ENCODE peak calls at places on chromosomes 16 and 17, in eight cellular contexts. J, K, W, P, B, C, H and N are unnamed samples.
A peak's percentile ranks its signal among the peaks of the same experiment; 100 is the strongest.

GRCh38 chr16:68732068-68732680 is 4.9 kb upstream of the CDH1 start:
- DNase-seq in J (peak; percentile 61), C (no peak), K (peak; percentile 48), W (no peak), P (no peak), B (peak; percentile 88), H (no peak), N (no peak)

GRCh38 chr17:42422958-42423712 is at the start of gene CAVIN1:
- DNase-seq in P (peak; percentile 85), H (peak; percentile 100), K (peak; percentile 94), C (no peak), B (peak; percentile 96), W (peak; percentile 82), J (peak; percentile 83), N (peak; percentile 83)

GRCh38 chr17:69592692-69593350 is 178.3 kb downstream of the MAP2K6 start:
- DNase-seq in B (no peak), C (no peak), K (no peak), W (no peak), P (no peak), J (no peak), H (no peak), N (no peak)

GRCh38 chr17:67993998-67994361 is 2.3 kb downstream of the C17orf58 start:
- DNase-seq in B (no peak), H (no peak), J (peak; percentile 71), P (no peak), K (no peak), C (no peak), W (no peak), N (no peak)

GRCh38 chr17:77298811-77299210 is 158.0 kb downstream of the SEC14L1 start:
- DNase-seq in B (no peak), J (no peak), C (no peak), P (no peak), W (no peak), H (no peak), K (no peak), N (no peak)

GRCh38 chr16:3347586-3347985 is 8.1 kb upstream of the OR2C1 start:
- DNase-seq in K (no peak), H (no peak), J (no peak), P (no peak), B (no peak), W (no peak), C (no peak), N (no peak)

GRCh38 chr17:41415833-41416335 is 8.5 kb downstream of the KRT37 start:
- DNase-seq in W (no peak), J (no peak), H (no peak), K (no peak), P (no peak), C (no peak), B (no peak), N (no peak)

GRCh38 chr17:65389956-65390355 is 171.5 kb downstream of the AXIN2 start:
- DNase-seq in K (no peak), H (no peak), C (no peak), J (no peak), P (peak; percentile 32), W (no peak), B (no peak), N (no peak)

GRCh38 chr17:6546069-6546718 is 10.2 kb downstream of the PITPNM3 start:
- DNase-seq in H (no peak), K (no peak), C (no peak), W (no peak), J (no peak), B (no peak), P (no peak), N (no peak)

GRCh38 chr17:7842950-7843535 is 9.0 kb downstream of the KDM6B start:
- DNase-seq in W (peak; percentile 58), P (no peak), K (peak; percentile 44), C (no peak), B (peak; percentile 89), H (peak; percentile 70), J (no peak), N (no peak)

GRCh38 chr17:50352072-50352692 is 6.3 kb downstream of the XYLT2 start:
- DNase-seq in P (no peak), K (no peak), J (no peak), H (peak; percentile 52), C (no peak), B (no peak), W (no peak), N (no peak)

GRCh38 chr17:55299890-55300289 is 35.1 kb downstream of the HLF start:
- DNase-seq in B (no peak), P (no peak), C (no peak), H (no peak), J (no peak), K (no peak), W (no peak), N (no peak)

GRCh38 chr16:59543641-59544040 is 809.5 kb upstream of the GOT2 start:
- DNase-seq in K (no peak), W (no peak), J (no peak), C (no peak), P (peak; percentile 16), H (no peak), B (no peak), N (no peak)

DNA sequence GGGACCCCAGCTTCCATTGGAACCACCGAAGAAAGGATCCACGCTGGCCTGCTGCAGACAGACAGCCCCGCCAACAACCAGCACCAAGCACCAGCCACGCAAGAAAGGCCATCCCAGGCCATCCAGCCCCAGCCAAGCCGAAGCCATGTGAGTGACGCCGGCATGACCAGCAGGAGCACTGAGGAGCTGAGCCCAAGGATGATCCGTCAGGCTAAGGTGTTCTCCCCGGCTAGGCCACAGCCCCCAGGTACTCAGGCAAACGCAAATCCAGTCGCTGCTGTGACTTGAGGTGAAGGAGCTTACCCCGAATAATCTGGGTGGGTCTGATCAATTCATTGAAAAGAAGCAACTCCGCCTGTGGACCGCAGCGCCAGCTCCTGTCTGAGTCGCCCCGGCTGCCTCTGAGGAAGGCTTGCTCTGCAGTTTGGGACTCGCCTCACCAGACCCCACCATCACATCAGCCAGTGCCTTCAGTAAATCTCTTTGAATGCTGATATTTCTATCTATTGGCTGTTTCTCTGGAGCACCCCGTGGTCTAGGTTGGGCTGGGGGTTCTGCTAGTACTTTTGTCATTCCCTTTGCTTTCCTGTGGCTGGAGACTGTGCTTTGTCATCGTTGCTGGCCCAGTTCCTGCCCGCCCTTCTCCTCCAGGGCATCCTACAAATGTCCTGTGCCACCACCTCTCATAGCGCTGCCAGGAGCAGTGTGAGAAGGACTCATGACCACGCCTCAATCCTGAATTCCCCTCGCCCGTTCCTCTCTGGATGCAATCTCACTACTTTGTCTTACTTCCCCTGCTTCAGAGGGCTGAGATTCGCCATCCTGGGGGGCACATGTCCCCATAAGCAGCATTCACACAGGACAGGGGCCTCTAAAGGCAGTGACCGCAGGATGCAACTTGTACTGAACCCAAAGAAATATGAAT is 8.1 kb upstream of the CBX2 start:
- DNase-seq in C (no peak), H (no peak), J (no peak), P (no peak), B (no peak), K (no peak), W (no peak), N (no peak)
- TF ChIP-seq CTCF in C (no peak), H (no peak), J (no peak), P (no peak), B (no peak), K (no peak), W (no peak), N (no peak)

GRCh38 chr16:49120631-49121030 is 161.0 kb downstream of the CBLN1 start:
- DNase-seq in W (no peak), J (no peak), P (no peak), C (no peak), B (no peak), H (no peak), K (no peak), N (no peak)
- TF ChIP-seq CTCF in W (no peak), J (no peak), P (no peak), C (no peak), B (no peak), H (no peak), K (no peak), N (no peak)

DNA sequence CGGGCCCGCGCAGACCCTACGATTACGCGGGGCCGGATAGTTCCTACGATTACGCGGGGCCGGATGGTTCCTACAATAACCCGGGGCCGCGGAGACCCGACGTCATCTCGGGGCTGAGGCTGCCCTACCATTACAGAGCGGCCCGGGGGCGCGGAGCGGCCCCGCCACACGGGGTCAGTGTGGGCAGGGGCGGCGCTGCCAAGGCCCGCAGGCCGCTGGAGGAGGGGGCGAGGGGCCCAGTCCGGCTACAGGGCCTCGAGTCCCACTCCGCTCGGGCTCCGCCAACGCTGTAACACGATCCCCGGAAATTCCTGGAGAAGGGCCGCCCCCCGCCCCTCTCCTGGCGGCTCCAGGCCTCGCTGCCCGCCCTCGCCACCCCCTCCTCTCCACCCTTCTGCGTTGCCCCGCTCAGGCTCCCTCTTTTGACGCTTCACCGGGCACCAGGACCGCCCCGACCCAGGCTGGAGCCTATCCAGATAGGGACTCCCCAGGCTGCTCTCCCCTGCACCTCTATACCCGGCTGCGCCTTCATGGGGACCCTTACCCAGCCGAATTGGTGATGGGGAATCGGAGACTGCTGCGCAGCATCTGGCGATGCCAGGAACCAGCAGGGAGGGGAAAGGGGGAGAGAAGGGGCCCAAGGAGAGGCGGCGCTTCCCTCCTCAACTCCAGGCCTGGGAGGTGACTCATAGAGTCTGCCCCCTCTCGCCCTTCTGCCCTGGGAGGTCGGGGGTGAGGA is at the start of gene RAB34:
- DNase-seq in H (peak; percentile 72), W (peak; percentile 78), J (no peak), P (no peak), B (peak; percentile 89), K (peak; percentile 97), C (peak; percentile 73), N (peak; percentile 94)
- TF ChIP-seq CTCF in H (peak; percentile 43), W (no peak), J (no peak), P (peak; percentile 37), B (no peak), K (peak; percentile 26), C (peak; percentile 60), N (peak; percentile 68)

DNA sequence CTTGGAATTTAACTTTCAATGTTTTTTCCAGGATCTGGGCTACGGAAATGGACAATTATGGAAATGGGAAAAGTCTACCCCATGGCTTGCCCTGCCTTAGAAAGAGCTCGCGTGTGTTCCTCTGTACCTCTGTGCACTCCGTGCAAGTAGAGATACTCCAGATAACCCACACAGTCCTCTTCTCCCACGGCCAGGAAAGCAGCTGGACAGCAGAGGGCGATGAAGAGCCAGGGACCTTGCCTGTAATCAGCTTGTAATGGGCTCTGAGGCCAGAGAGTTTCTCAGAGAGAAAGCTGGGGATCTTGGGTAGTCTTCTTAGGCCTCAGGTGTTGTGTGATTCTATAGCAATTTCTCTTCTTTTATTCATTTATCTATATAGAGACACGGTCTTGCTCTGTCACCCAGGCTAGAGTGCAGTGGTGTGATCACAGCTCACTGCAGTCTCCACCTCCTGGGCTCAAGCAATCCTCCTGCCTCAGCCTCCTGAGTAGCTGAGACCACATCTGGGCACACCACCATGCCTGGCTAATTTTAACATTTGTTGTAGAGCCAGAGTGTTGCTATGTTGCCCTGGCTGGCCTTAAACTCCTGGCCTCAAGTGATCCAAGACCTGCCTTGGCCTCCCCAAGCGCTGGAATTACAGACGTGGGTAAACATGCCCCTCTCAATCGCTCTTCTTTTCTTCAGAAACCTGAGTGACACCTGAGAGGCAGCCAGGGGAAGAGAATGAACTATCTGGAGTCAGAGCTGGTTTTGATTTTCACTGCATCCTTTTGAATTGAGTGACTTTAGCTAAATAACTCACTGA is 2.3 kb upstream of the SOCS7 start:
- DNase-seq in K (peak; percentile 88), W (peak; percentile 89), H (peak; percentile 84), J (peak; percentile 78), C (peak; percentile 93), B (peak; percentile 87), P (peak; percentile 72), N (peak; percentile 87)
- TF ChIP-seq CTCF in K (peak; percentile 99), W (peak; percentile 54), H (peak; percentile 96), J (peak; percentile 92), C (peak; percentile 92), B (peak; percentile 89), P (peak; percentile 99), N (peak; percentile 95)